ENCODE peak calls at places on chromosomes 1 and 21, in six cellular contexts. S, Q, W, O, B and C are unnamed samples. For H3K79me2, the result is how much of the 10 kb centered on the place peaks cover.

GRCh38 chr1:43552813-43553212 is 22.1 kb downstream of the PTPRF start:
- DNase-seq in S (peak), Q (no peak), W (no peak), O (no peak), B (no peak), C (peak)

GRCh38 chr1:2255047-2255419 is 26.9 kb downstream of the SKI start:
- DNase-seq in S (no peak), Q (no peak), W (no peak), O (no peak), B (no peak), C (no peak)

GRCh38 chr1:154423988-154424326 is 18.8 kb downstream of the IL6R start:
- DNase-seq in S (no peak), Q (no peak), W (no peak), O (no peak), B (no peak), C (no peak)

GRCh38 chr1:217747156-217747769 is 116.1 kb downstream of the SPATA17 start:
- DNase-seq in S (peak), Q (peak), W (peak), O (peak), B (peak), C (peak)

GRCh38 chr1:208587110-208587509 is 342.9 kb upstream of the PLXNA2 start:
- DNase-seq in S (no peak), Q (no peak), W (no peak), O (no peak), B (no peak), C (no peak)

GRCh38 chr1:92536593-92537332 is 50.0 kb upstream of the GFI1 start:
- DNase-seq in S (peak), Q (peak), W (peak), O (no peak), B (peak), C (peak)

GRCh38 chr1:21311016-21311415 is 20.8 kb upstream of the ECE1 start:
- DNase-seq in S (no peak), Q (peak), W (no peak), O (no peak), B (no peak), C (no peak)

GRCh38 chr21:33241846-33242245 is 12.1 kb downstream of the IFNAR2 start:
- DNase-seq in S (no peak), Q (no peak), W (no peak), O (no peak), B (no peak), C (no peak)

GRCh38 chr1:3019516-3020051 is 1.7 kb upstream of the ACTRT2 start:
- DNase-seq in S (no peak), Q (no peak), W (no peak), O (no peak), B (no peak), C (no peak)

GRCh38 chr1:71080178-71080781 is 555 bp downstream of the ZRANB2 start:
- DNase-seq in S (peak), Q (peak), W (peak), O (peak), B (peak), C (peak)

GRCh38 chr1:41795205-41795762 is 123.4 kb downstream of the HIVEP3 start:
- DNase-seq in S (peak), Q (no peak), W (peak), O (no peak), B (no peak), C (peak)

GRCh38 chr21:43611598-43612369 is 47.5 kb downstream of the HSF2BP start:
- DNase-seq in S (peak), Q (peak), W (peak), O (peak), B (peak), C (peak)

GRCh38 chr1:50644447-50645105 is 221.3 kb upstream of the DMRTA2 start:
- DNase-seq in S (no peak), Q (no peak), W (no peak), O (no peak), B (no peak), C (no peak)

GRCh38 chr21:44513389-44514217 is 26.4 kb downstream of the KRTAP10-1 start:
- DNase-seq in S (no peak), Q (no peak), W (no peak), O (no peak), B (no peak), C (no peak)

GRCh38 chr1:235902638-235903542 is 36.2 kb upstream of the LYST start:
- DNase-seq in S (peak), Q (no peak), W (peak), O (no peak), B (no peak), C (peak)

GRCh38 chr1:65872258-65872657 is 79.6 kb downstream of the PDE4B start:
- DNase-seq in S (no peak), Q (no peak), W (no peak), O (no peak), B (no peak), C (no peak)

GRCh38 chr21:20617130-20617529 is 381.1 kb upstream of the NCAM2 start:
- DNase-seq in S (no peak), Q (no peak), W (no peak), O (peak), B (no peak), C (no peak)

GRCh38 chr1:110375490-110375889 is 15.3 kb downstream of the SLC16A4 start:
- DNase-seq in S (peak), Q (no peak), W (no peak), O (no peak), B (no peak), C (no peak)

GRCh38 chr1:244583358-244583757 is 69.6 kb upstream of the DESI2 start:
- DNase-seq in S (no peak), Q (no peak), W (no peak), O (no peak), B (no peak), C (no peak)

GRCh38 chr1:170556910-170557309 is 24.9 kb downstream of the GORAB start:
- DNase-seq in S (peak), Q (no peak), W (no peak), O (no peak), B (no peak), C (no peak)

GRCh38 chr1:42195841-42196240 is 31.3 kb upstream of the GUCA2A start:
- DNase-seq in S (no peak), Q (no peak), W (peak), O (no peak), B (no peak), C (no peak)

GRCh38 chr1:116665001-116665400 is 2.5 kb downstream of the IGSF3 start:
- DNase-seq in S (no peak), Q (no peak), W (no peak), O (no peak), B (no peak), C (no peak)

GRCh38 chr1:116664366-116664983 is 3.1 kb downstream of the IGSF3 start:
- DNase-seq in S (no peak), Q (no peak), W (no peak), O (no peak), B (no peak), C (no peak)

GRCh38 chr1:116667577-116668105 is at the start of gene IGSF3:
- DNase-seq in S (peak), Q (no peak), W (peak), O (peak), B (peak), C (peak)

GRCh38 chr1:116666747-116667576 is 571 bp downstream of the IGSF3 start:
- DNase-seq in S (peak), Q (no peak), W (no peak), O (peak), B (no peak), C (no peak)

DNA sequence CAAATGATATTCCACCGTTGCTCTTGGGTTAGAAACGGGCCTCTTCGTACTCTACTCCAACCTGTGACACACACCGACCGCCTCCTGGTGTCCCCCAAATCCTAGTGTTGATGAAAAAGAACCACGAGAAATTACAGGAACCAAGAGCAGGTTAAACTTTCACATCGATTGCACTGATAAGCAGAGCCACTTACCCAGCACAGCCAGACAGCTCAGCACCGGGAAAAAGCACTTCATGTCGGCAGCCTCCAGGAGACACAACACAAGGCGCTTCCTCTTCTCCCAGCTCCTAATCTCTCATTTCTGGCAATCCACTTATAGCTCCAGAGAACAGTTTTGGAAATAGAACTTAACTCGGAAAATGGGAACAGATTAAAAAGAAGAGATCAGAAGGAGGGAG is 1.4 kb downstream of the IGSF3 start:
- DNase-seq in S (peak), Q (no peak), W (no peak), O (peak), B (no peak), C (no peak)
- TF ChIP-seq EZH2 in S (no peak), Q (no peak), W (no peak), O (no peak), B (no peak), C (no peak)

DNA sequence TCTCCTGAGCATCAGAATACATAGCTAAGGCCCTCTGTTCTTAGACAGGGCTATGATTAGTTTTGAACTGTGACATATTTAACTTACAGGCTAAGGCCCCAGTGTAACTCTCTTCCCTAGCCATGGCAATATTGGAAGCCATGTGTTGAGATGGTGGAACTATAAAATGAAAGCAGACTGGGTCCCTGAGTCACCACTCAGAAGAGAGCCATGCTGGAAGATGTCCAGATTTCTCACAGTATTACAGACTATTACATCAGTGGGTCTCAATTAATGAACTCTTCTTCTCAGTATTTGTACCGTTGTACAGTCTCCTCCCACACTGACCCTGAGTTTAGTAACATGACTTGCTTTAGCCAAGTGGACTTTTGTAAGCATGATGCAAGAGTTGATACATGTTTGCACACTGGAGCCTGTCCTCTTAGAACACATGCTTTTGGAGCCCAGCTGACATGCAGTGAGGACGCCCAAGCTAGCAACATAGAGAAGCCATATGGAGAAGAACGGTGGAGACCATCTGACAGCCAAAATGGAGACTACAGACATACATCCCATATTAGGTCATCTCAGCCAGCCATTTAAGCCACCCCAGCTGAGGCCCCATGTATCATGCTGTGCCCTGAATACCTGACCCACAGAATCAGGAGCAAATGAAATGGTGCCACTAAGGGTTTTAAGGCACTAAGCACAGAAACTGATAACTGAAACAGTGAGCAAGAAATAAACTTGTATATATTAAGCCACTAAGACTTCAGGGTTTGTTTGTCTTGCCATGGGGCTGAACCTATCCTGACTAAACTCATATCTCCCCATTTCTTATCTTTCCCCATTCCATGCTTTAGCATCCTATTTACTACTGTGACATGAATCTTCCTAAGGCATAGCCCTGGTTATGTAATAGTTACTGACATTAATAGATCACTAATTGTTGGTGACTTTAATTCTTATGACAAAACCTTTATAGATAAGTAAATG is 24.4 kb downstream of the TBX15 start:
- DNase-seq in S (peak), Q (peak), W (peak), O (no peak), B (no peak), C (peak)
- H3K9ac ChIP-seq in S (peak), Q (peak), W (no peak), O (no peak), B (no peak), C (no peak)

GRCh38 chr1:27439150-27439549 is 46.7 kb downstream of the GPR3 start:
- DNase-seq in S (no peak), Q (no peak), W (no peak), O (no peak), B (no peak), C (no peak)

GRCh38 chr1:27430903-27431653 is 38.7 kb downstream of the GPR3 start:
- DNase-seq in S (peak), Q (no peak), W (no peak), O (no peak), B (peak), C (peak)

GRCh38 chr1:27438621-27439061 is 46.2 kb downstream of the GPR3 start:
- DNase-seq in S (peak), Q (no peak), W (no peak), O (no peak), B (peak), C (no peak)

GRCh38 chr1:27436204-27437159 is 44.1 kb downstream of the GPR3 start:
- DNase-seq in S (peak), Q (peak), W (peak), O (no peak), B (peak), C (peak)

DNA sequence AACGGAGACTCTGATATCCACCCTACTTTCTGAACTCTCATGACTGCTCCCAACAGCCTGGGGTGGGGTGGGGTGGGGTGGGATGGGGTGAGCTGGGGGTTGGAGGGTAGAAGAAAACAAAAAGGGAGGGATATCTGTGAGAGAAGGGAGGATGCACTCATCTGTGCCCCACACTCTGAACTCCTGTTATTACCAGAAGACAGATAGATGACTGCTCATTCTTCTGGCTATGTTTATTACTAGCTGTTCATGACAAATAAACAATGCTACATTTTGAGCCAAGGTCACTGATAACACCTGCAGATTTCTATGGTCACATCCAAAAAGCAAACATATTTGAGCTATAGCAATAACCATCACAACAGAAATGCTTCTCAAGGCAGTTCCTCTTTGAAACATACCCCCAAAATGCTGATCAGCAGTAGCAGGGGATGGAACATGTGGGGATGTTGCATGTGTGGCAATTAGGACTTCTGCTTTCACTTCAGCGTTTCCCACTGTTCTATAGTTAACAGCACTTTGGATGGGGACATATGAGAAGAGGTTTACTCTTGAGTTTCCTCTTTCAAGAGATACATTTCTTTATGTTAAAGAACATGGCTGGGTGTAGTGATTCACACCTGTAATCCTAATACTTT is 43.3 kb downstream of the GPR3 start:
- DNase-seq in S (peak), Q (no peak), W (no peak), O (no peak), B (peak), C (no peak)
- H3K79me2 ChIP-seq in S (half or more), Q (half or more), W (half or more), O (half or more), B (half or more), C (half or more)

DNA sequence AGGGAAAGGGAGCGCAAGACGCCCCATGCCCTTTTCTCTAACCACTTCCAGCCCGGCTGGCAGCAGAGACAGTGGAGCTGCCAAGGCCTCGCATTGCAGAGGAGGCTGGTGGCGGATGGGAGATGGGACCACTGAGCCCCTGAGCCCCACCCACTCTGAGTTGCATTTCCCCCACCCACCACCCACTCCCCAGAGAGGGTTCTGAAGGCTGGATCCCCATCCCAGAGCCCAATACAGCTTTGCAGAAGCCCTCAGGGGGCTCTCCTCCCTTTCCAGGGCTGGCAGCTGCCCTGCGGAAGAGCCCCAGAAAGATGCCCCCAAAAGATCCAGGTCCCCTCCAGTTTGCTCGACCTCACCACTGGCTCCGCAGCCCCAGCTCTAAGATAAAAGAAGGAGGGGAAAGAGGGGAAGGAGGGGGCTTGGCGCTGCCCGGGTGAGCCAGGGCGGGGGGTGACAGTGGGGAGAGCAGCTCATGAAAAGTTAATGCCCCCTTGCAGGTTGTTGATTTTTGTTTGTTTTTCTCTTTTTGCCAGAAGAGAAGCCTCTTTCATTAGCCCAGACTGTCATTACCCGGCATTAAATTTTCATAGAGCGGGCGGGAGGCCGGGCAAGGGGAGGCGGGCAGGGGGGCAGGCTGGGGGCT is 38.4 kb upstream of the CASZ1 start:
- DNase-seq in S (no peak), Q (no peak), W (no peak), O (no peak), B (no peak), C (no peak)
- TF ChIP-seq EZH2 in S (no peak), Q (no peak), W (no peak), O (no peak), B (no peak), C (no peak)

GRCh38 chr21:39125752-39126485 is 57.3 kb downstream of the PSMG1 start:
- DNase-seq in S (peak), Q (peak), W (peak), O (peak), B (peak), C (peak)
- H3K9ac ChIP-seq in S (no peak), Q (no peak), W (no peak), O (no peak), B (no peak), C (no peak)

DNA sequence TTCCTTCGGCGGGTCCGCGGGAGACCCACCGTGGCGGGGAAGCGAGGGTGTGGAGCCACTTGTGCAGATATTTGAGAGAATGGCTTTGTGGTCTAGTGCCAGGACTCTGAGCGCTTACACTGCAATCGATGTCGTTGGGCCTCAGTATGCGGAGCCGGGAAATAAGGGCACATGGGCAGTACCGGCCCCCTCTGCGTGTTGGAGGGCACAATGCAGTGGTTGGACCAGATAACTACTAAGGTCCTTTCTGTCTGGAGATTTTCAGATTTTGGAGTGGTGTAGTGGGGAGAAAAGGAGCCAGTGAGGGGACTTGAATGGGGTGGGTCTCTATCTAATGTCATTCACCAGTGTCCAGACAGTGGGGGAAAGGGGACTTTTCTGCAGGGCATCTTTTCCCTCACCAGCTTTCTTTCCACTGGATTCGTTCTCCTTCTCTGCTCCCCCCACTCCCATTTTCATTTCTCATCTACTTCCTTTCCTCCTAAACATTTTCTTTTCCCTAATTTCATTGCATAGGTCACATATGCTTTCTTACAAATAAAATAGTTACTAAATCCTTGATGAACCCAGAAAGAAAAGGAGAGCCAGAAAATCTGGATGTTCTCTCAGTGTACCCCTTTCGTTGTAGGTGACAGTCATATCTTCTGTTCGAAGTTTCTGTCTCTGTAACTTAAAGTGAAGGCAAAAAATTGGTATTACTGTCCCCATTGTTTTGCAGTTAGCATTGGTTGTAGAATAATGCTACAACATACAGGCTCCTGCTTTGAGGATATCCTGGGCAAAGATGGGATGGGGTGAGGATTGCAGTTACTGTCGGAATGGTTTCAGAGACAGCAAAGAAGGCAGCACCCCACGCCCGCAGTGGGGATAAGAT is 1.4 kb downstream of the ATF3 start:
- DNase-seq in S (peak), Q (no peak), W (no peak), O (no peak), B (no peak), C (peak)
- H3K79me2 ChIP-seq in S (under half), Q (under half), W (under half), O (under half), B (half or more), C (under half)

GRCh38 chr1:223393275-223394214 is at the start of gene CCDC185:
- DNase-seq in S (peak), Q (no peak), W (no peak), O (no peak), B (no peak), C (peak)
- TF ChIP-seq EZH2 in S (no peak), Q (no peak), W (no peak), O (no peak), B (no peak), C (peak)

DNA sequence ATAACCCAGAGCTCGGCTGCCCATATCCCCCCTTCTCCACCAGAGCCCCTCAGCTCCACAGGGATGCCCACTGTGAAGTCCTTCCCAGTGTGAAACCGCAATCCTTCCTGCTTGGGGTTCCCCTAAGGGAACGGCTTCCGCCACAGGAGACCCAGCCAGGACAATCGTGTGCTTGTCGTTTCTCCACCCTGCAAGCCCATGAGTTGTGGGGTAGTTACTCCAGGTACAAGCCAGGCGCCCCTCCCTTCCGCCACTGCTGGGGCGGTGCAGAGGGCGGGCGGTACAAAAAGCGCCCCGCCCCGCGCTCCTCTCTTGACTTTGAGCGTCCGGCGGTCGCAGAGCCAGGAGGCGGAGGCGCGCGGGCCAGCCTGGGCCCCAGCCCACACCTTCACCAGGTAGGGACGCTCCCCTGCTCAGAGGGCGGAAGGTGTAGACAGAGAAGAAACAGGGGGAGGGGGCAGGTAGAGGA is at the start of gene TINAGL1:
- DNase-seq in S (no peak), Q (peak), W (peak), O (peak), B (no peak), C (no peak)
- H3K9ac ChIP-seq in S (no peak), Q (peak), W (peak), O (no peak), B (no peak), C (peak)